ENCODE peak calls at places on chromosome 9, in four cellular contexts. W is globus pallidus, J is NCI-H2029, V is HTR-8/SVneo. X is an unnamed sample.

GRCh38 chr9:21778300-21778699 is 24.1 kb upstream of the MTAP start:
- DNase-seq in W (no peak), J (no peak), V (no peak), X (no peak)

GRCh38 chr9:94554439-94555331 is at the start of gene PCAT7:
- DNase-seq in V (peak; percentile 14), J (peak; percentile 81), W (no peak), X (no peak)

GRCh38 chr9:97851450-97851883 is 1.6 kb upstream of the FOXE1 start:
- DNase-seq in V (no peak), W (no peak), J (no peak), X (no peak)

GRCh38 chr9:86282979-86283535 is 719 bp upstream of the ISCA1 start:
- DNase-seq in V (no peak), W (no peak), J (no peak), X (peak; percentile 73)

GRCh38 chr9:15147471-15147870 is 159.5 kb downstream of the TTC39B start:
- DNase-seq in J (no peak), V (no peak), W (no peak), X (no peak)

GRCh38 chr9:86634501-86634900 is 280.3 kb upstream of the TUT7 start:
- DNase-seq in J (no peak), W (no peak), V (no peak), X (no peak)

GRCh38 chr9:131467214-131467935 is 35.3 kb upstream of the POMT1 start:
- DNase-seq in W (no peak), J (peak; percentile 74), V (no peak), X (no peak)

GRCh38 chr9:70410368-70410767 is 4.1 kb downstream of the KLF9 start:
- DNase-seq in J (no peak), W (no peak), V (no peak), X (no peak)

GRCh38 chr9:111961575-111961974 is 65.0 kb downstream of the UGCG start:
- DNase-seq in W (no peak), V (no peak), J (peak; percentile 96), X (no peak)

GRCh38 chr9:111876179-111876578 is 20.4 kb upstream of the UGCG start:
- DNase-seq in V (no peak), W (no peak), J (no peak), X (no peak)

GRCh38 chr9:84271004-84271886 is 69.3 kb downstream of the SLC28A3 start:
- DNase-seq in W (peak; percentile 60), V (no peak), J (no peak), X (peak; percentile 38)

GRCh38 chr9:120928015-120928719 is 1.6 kb upstream of the TRAF1 start:
- DNase-seq in W (no peak), J (no peak), V (no peak), X (no peak)

GRCh38 chr9:33718987-33719386 is 76.4 kb upstream of the PRSS3 start:
- DNase-seq in V (no peak), W (no peak), J (no peak), X (no peak)

GRCh38 chr9:684055-684949 is 157.2 kb upstream of the DMRT1 start:
- DNase-seq in V (no peak), J (no peak), W (no peak), X (no peak)

GRCh38 chr9:124392254-124392653 is 23.0 kb downstream of the PSMB7 start:
- DNase-seq in V (no peak), J (no peak), W (no peak), X (no peak)

GRCh38 chr9:120510816-120511215 is 69.2 kb downstream of the CDK5RAP2 start:
- DNase-seq in V (no peak), J (no peak), W (no peak), X (no peak)

GRCh38 chr9:93126151-93126781 is 7.8 kb downstream of the NINJ1 start:
- DNase-seq in W (no peak), J (no peak), V (no peak), X (no peak)

GRCh38 chr9:110997847-110998246 is 40.4 kb downstream of the LPAR1 start:
- DNase-seq in J (no peak), V (no peak), W (no peak), X (no peak)

GRCh38 chr9:127132375-127132774 is 9.9 kb upstream of the ANGPTL2 start:
- DNase-seq in W (no peak), J (no peak), V (no peak), X (no peak)

GRCh38 chr9:104258289-104259045 is 164.4 kb downstream of the SMC2 start:
- DNase-seq in W (no peak), J (no peak), V (no peak), X (no peak)

GRCh38 chr9:36346578-36346977 is 53.5 kb downstream of the RNF38 start:
- DNase-seq in J (no peak), V (no peak), W (no peak), X (no peak)

GRCh38 chr9:135998410-135999071 is 37.4 kb upstream of the UBAC1 start:
- DNase-seq in J (no peak), W (no peak), V (no peak), X (no peak)

GRCh38 chr9:137077010-137077747 is at the start of gene UAP1L1:
- DNase-seq in W (peak; percentile 80), J (peak; percentile 21), V (peak; percentile 56), X (peak; percentile 67)

GRCh38 chr9:120776788-120777187 is 16.4 kb downstream of the FBXW2 start:
- DNase-seq in V (no peak), W (no peak), J (no peak), X (no peak)

GRCh38 chr9:131406567-131407436 is 12.9 kb downstream of the PRRC2B start:
- DNase-seq in W (no peak), J (no peak), V (no peak), X (no peak)

GRCh38 chr9:124450931-124451661 is 845 bp downstream of the ADGRD2 start:
- DNase-seq in J (no peak), W (no peak), V (no peak), X (no peak)

X was measured in hepatic stellate cell.